ENCODE peak calls at places on chromosomes 7 and 10, in seven cellular contexts. X is H7, V is foreskin fibroblast, J is activated gamma-delta T cell treated with Interleukin-2 at 50 U/mL for 16 hours, S is OCI-M1, L is A172, W is kidney epithelial cell. U is an unnamed sample.
A peak's percentile ranks its signal among the peaks of the same experiment; 100 is the strongest.

GRCh38 chr10:90818736-90819135 is 39.1 kb downstream of the HTR7 start:
- DNase-seq in X (no peak), V (no peak), J (no peak), S (no peak), L (no peak), W (no peak), U (peak; percentile 85)

GRCh38 chr7:122528879-122529481 is 169.9 kb downstream of the RNF133 start:
- DNase-seq in X (no peak), V (peak; percentile 43), J (no peak), S (peak; percentile 51), L (peak; percentile 38), W (peak; percentile 4), U (peak; percentile 11)

GRCh38 chr10:48568546-48568945 is 36.3 kb downstream of the ARHGAP22 start:
- DNase-seq in X (no peak), V (no peak), J (no peak), S (no peak), L (no peak), W (no peak), U (no peak)

GRCh38 chr10:9015005-9015404 is 960.5 kb downstream of the GATA3 start:
- DNase-seq in X (no peak), V (peak; percentile 9), J (no peak), S (no peak), L (no peak), W (no peak), U (no peak)

GRCh38 chr7:128027485-128027980 is 3.7 kb downstream of the LRRC4 start:
- DNase-seq in X (peak; percentile 64), V (no peak), J (no peak), S (no peak), L (no peak), W (no peak), U (no peak)

GRCh38 chr7:2309889-2310331 is 4.3 kb downstream of the SNX8 start:
- DNase-seq in X (peak; percentile 84), V (peak; percentile 45), J (no peak), S (no peak), L (peak; percentile 95), W (peak; percentile 63), U (peak; percentile 78)

GRCh38 chr10:50552771-50553535 is 70.8 kb downstream of the SGMS1 start:
- DNase-seq in X (no peak), V (peak; percentile 55), J (peak; percentile 32), S (peak; percentile 90), L (peak; percentile 13), W (no peak), U (no peak)

GRCh38 chr7:72493850-72494661 is 81.9 kb upstream of the CALN1 start:
- DNase-seq in X (peak; percentile 67), V (peak; percentile 24), J (peak; percentile 36), S (peak; percentile 79), L (peak; percentile 53), W (no peak), U (peak; percentile 9)

GRCh38 chr10:86863443-86863842 is 94.0 kb downstream of the MMRN2 start:
- DNase-seq in X (no peak), V (no peak), J (no peak), S (no peak), L (no peak), W (no peak), U (no peak)

GRCh38 chr10:99945286-99945685 is 64.5 kb downstream of the DNMBP start:
- DNase-seq in X (no peak), V (peak; percentile 85), J (no peak), S (no peak), L (no peak), W (no peak), U (no peak)

GRCh38 chr10:114577133-114577532 is 80.9 kb downstream of the ABLIM1 start:
- DNase-seq in X (no peak), V (peak; percentile 84), J (no peak), S (no peak), L (peak; percentile 75), W (peak; percentile 56), U (no peak)

GRCh38 chr10:117139581-117140524 is 1.8 kb upstream of the VAX1 start:
- DNase-seq in X (peak; percentile 89), V (no peak), J (no peak), S (no peak), L (no peak), W (no peak), U (no peak)

GRCh38 chr7:3897430-3898385 is 596.7 kb downstream of the SDK1 start:
- DNase-seq in X (peak; percentile 56), V (peak; percentile 78), J (peak; percentile 41), S (peak; percentile 22), L (peak; percentile 46), W (no peak), U (no peak)

GRCh38 chr10:96752380-96752779 is 32.1 kb upstream of the PIK3AP1 start:
- DNase-seq in X (no peak), V (no peak), J (no peak), S (no peak), L (no peak), W (no peak), U (no peak)

GRCh38 chr7:73364006-73364728 is 36.2 kb downstream of the FKBP6 start:
- DNase-seq in X (no peak), V (no peak), J (no peak), S (no peak), L (no peak), W (no peak), U (no peak)

GRCh38 chr7:131633342-131633843 is 77.0 kb upstream of the PODXL start:
- DNase-seq in X (no peak), V (peak; percentile 72), J (no peak), S (no peak), L (peak; percentile 98), W (no peak), U (peak; percentile 46)

GRCh38 chr10:46232084-46232483 is 54.7 kb upstream of the ANTXRL start:
- DNase-seq in X (no peak), V (no peak), J (no peak), S (no peak), L (no peak), W (no peak), U (no peak)

GRCh38 chr10:110212119-110213006 is 5.0 kb downstream of the MXI1 start:
- DNase-seq in X (no peak), V (no peak), J (peak; percentile 11), S (peak; percentile 80), L (no peak), W (no peak), U (no peak)

GRCh38 chr7:90824386-90825307 is 228.5 kb downstream of the CDK14 start:
- DNase-seq in X (no peak), V (peak; percentile 85), J (no peak), S (no peak), L (peak; percentile 76), W (no peak), U (peak; percentile 84)

GRCh38 chr10:86372785-86373239 is 6.2 kb upstream of the GRID1 start:
- DNase-seq in X (no peak), V (no peak), J (no peak), S (no peak), L (no peak), W (no peak), U (no peak)

GRCh38 chr10:114720685-114721278 is 62.7 kb upstream of the ABLIM1 start:
- DNase-seq in X (no peak), V (no peak), J (no peak), S (no peak), L (no peak), W (no peak), U (no peak)

GRCh38 chr7:152924826-152925411 is 165.4 kb downstream of the ACTR3B start:
- DNase-seq in X (peak; percentile 86), V (no peak), J (no peak), S (no peak), L (no peak), W (no peak), U (no peak)

GRCh38 chr10:11505636-11506035 is 105.8 kb downstream of the USP6NL start:
- DNase-seq in X (no peak), V (no peak), J (no peak), S (no peak), L (no peak), W (no peak), U (no peak)

GRCh38 chr10:2619472-2619871 is 447.9 kb upstream of the PFKP start:
- DNase-seq in X (peak; percentile 54), V (no peak), J (no peak), S (peak; percentile 46), L (peak; percentile 26), W (no peak), U (no peak)

GRCh38 chr7:146654048-146654447 is 537.4 kb downstream of the CNTNAP2 start:
- DNase-seq in X (no peak), V (no peak), J (no peak), S (peak; percentile 8), L (peak; percentile 74), W (peak; percentile 10), U (no peak)